ENCODE peak calls at places on chromosomes 1 and 21, in four cellular contexts. One of them, this sample, is unnamed. For H3K4me1, the result is how much of the 10 kb centered on the place peaks cover.

GRCh38 chr1:93000291-93000690 is 39.0 kb upstream of the DIPK1A start:
- DNase-seq in esophagus squamous epithelium: no peak
- DNase-seq in endothelial cell of umbilical vein: no peak
- DNase-seq in HCT116: no peak
- DNase-seq in this sample: no peak

GRCh38 chr1:78348526-78349284 is 142.1 kb upstream of the PTGFR start:
- DNase-seq in endothelial cell of umbilical vein: no peak
- DNase-seq in esophagus squamous epithelium: no peak
- DNase-seq in HCT116: no peak
- DNase-seq in this sample: no peak

GRCh38 chr1:53370369-53370961 is 42.6 kb upstream of the LRP8 start:
- DNase-seq in HCT116: no peak
- DNase-seq in esophagus squamous epithelium: no peak
- DNase-seq in endothelial cell of umbilical vein: no peak
- DNase-seq in this sample: no peak

GRCh38 chr1:44012941-44013609 is 18.2 kb downstream of the SLC6A9 start:
- DNase-seq in endothelial cell of umbilical vein: no peak
- DNase-seq in esophagus squamous epithelium: no peak
- DNase-seq in HCT116: no peak
- DNase-seq in this sample: no peak

GRCh38 chr21:38289697-38290096 is 32.9 kb downstream of the KCNJ15 start:
- DNase-seq in esophagus squamous epithelium: no peak
- DNase-seq in endothelial cell of umbilical vein: peak
- DNase-seq in HCT116: no peak
- DNase-seq in this sample: peak

GRCh38 chr1:153260980-153261792 is 1.7 kb downstream of the LORICRIN start:
- DNase-seq in esophagus squamous epithelium: no peak
- DNase-seq in endothelial cell of umbilical vein: no peak
- DNase-seq in HCT116: no peak
- DNase-seq in this sample: no peak

GRCh38 chr1:41475859-41476567 is 8.5 kb downstream of the EDN2 start:
- DNase-seq in esophagus squamous epithelium: no peak
- DNase-seq in endothelial cell of umbilical vein: no peak
- DNase-seq in HCT116: no peak
- DNase-seq in this sample: no peak

GRCh38 chr1:103191327-103191726 is 83.0 kb upstream of the COL11A1 start:
- DNase-seq in endothelial cell of umbilical vein: no peak
- DNase-seq in HCT116: no peak
- DNase-seq in esophagus squamous epithelium: no peak
- DNase-seq in this sample: no peak

GRCh38 chr1:186188736-186189135 is 186.3 kb downstream of the TPR start:
- DNase-seq in HCT116: no peak
- DNase-seq in endothelial cell of umbilical vein: no peak
- DNase-seq in esophagus squamous epithelium: no peak
- DNase-seq in this sample: no peak

GRCh38 chr1:63148825-63149645 is 173.3 kb upstream of the FOXD3 start:
- DNase-seq in esophagus squamous epithelium: no peak
- DNase-seq in endothelial cell of umbilical vein: peak
- DNase-seq in HCT116: peak
- DNase-seq in this sample: peak

GRCh38 chr21:44752701-44753235 is 41.4 kb upstream of the TSPEAR start:
- DNase-seq in endothelial cell of umbilical vein: peak
- DNase-seq in esophagus squamous epithelium: no peak
- DNase-seq in HCT116: peak
- DNase-seq in this sample: no peak

GRCh38 chr21:42010507-42011493 is 640 bp upstream of the ZBTB21 start:
- DNase-seq in HCT116: no peak
- DNase-seq in endothelial cell of umbilical vein: peak
- DNase-seq in esophagus squamous epithelium: no peak
- DNase-seq in this sample: no peak

GRCh38 chr1:233998926-233999325 is 94.5 kb downstream of the SLC35F3 start:
- DNase-seq in endothelial cell of umbilical vein: no peak
- DNase-seq in HCT116: no peak
- DNase-seq in esophagus squamous epithelium: no peak
- DNase-seq in this sample: no peak

GRCh38 chr1:31640964-31641363 is 3.7 kb downstream of the PEF1 start:
- DNase-seq in HCT116: no peak
- DNase-seq in endothelial cell of umbilical vein: no peak
- DNase-seq in esophagus squamous epithelium: no peak
- DNase-seq in this sample: no peak

GRCh38 chr1:221663321-221663720 is 78.6 kb downstream of the DUSP10 start:
- DNase-seq in esophagus squamous epithelium: no peak
- DNase-seq in endothelial cell of umbilical vein: no peak
- DNase-seq in HCT116: no peak
- DNase-seq in this sample: no peak

GRCh38 chr1:174262747-174263241 is 103.5 kb downstream of the RABGAP1L start:
- DNase-seq in endothelial cell of umbilical vein: peak
- DNase-seq in esophagus squamous epithelium: no peak
- DNase-seq in HCT116: peak
- DNase-seq in this sample: no peak

GRCh38 chr1:179448429-179449149 is 82.8 kb downstream of the AXDND1 start:
- DNase-seq in esophagus squamous epithelium: no peak
- DNase-seq in HCT116: no peak
- DNase-seq in endothelial cell of umbilical vein: no peak
- DNase-seq in this sample: no peak

GRCh38 chr1:228445867-228446584 is 29.4 kb upstream of the TRIM17 start:
- DNase-seq in HCT116: no peak
- DNase-seq in endothelial cell of umbilical vein: peak
- DNase-seq in esophagus squamous epithelium: no peak
- DNase-seq in this sample: no peak

GRCh38 chr1:53957231-53957818 is 11.2 kb downstream of the LRRC42 start:
- DNase-seq in HCT116: peak
- DNase-seq in esophagus squamous epithelium: no peak
- DNase-seq in endothelial cell of umbilical vein: no peak
- DNase-seq in this sample: no peak

GRCh38 chr21:32256873-32257620 is 21.8 kb downstream of the MIS18A start:
- DNase-seq in HCT116: no peak
- DNase-seq in esophagus squamous epithelium: no peak
- DNase-seq in endothelial cell of umbilical vein: peak
- DNase-seq in this sample: peak

GRCh38 chr1:149845416-149845815 is 54.0 kb upstream of the BOLA1 start:
- DNase-seq in HCT116: no peak
- DNase-seq in endothelial cell of umbilical vein: no peak
- DNase-seq in esophagus squamous epithelium: no peak
- DNase-seq in this sample: no peak

GRCh38 chr1:148362930-148363810 is 119.9 kb downstream of the PPIAL4G start:
- DNase-seq in esophagus squamous epithelium: no peak
- DNase-seq in HCT116: no peak
- DNase-seq in endothelial cell of umbilical vein: no peak
- DNase-seq in this sample: no peak

GRCh38 chr21:45954271-45954670 is 27.3 kb upstream of the COL6A1 start:
- DNase-seq in endothelial cell of umbilical vein: no peak
- DNase-seq in HCT116: no peak
- DNase-seq in esophagus squamous epithelium: no peak
- DNase-seq in this sample: no peak

GRCh38 chr21:45954921-45955320 is 26.6 kb upstream of the COL6A1 start:
- DNase-seq in HCT116: no peak
- DNase-seq in endothelial cell of umbilical vein: no peak
- DNase-seq in esophagus squamous epithelium: no peak
- DNase-seq in this sample: no peak

GRCh38 chr21:45950740-45951515 is 30.6 kb upstream of the COL6A1 start:
- DNase-seq in esophagus squamous epithelium: no peak
- DNase-seq in endothelial cell of umbilical vein: peak
- DNase-seq in HCT116: peak
- DNase-seq in this sample: no peak

GRCh38 chr21:45951676-45952075 is 29.9 kb upstream of the COL6A1 start:
- DNase-seq in endothelial cell of umbilical vein: no peak
- DNase-seq in HCT116: no peak
- DNase-seq in esophagus squamous epithelium: no peak
- DNase-seq in this sample: no peak

DNA sequence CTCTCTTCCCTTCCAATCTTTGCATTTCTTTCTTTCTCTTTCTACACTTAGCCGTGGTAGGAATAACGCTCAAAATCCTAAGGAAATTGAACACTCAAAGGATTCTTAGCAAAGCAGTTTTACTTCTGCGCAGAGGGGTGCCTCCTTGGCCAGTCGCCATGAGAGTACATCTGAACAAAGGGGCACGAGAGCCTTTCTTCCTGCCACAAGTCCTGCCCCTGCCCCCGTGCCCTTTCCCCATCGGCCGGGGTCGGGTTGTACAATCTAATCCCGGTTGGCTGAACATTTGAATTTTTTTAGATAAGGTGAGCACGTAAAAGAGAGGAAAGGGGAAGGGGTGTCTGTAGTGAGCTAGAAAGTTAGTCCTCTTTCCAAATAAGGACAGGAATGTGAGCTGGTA is 28.6 kb upstream of the COL6A1 start:
- DNase-seq in endothelial cell of umbilical vein: no peak
- DNase-seq in HCT116: no peak
- DNase-seq in esophagus squamous epithelium: no peak
- DNase-seq in this sample: no peak
- H3K4me1 ChIP-seq in endothelial cell of umbilical vein: under half
- H3K4me1 ChIP-seq in HCT116: under half
- H3K4me1 ChIP-seq in esophagus squamous epithelium: under half
- H3K4me1 ChIP-seq in this sample: under half

GRCh38 chr1:198088360-198089071 is 68.3 kb upstream of the NEK7 start:
- DNase-seq in endothelial cell of umbilical vein: peak
- DNase-seq in HCT116: peak
- DNase-seq in esophagus squamous epithelium: no peak
- DNase-seq in this sample: no peak
- TF ChIP-seq CTCF in endothelial cell of umbilical vein: peak
- TF ChIP-seq CTCF in HCT116: peak
- TF ChIP-seq CTCF in esophagus squamous epithelium: peak
- TF ChIP-seq CTCF in this sample: peak

GRCh38 chr1:245810789-245811337 is 656.1 kb downstream of the KIF26B start:
- DNase-seq in HCT116: no peak
- DNase-seq in endothelial cell of umbilical vein: no peak
- DNase-seq in esophagus squamous epithelium: no peak
- DNase-seq in this sample: no peak
- TF ChIP-seq POLR2A in HCT116: no peak
- TF ChIP-seq POLR2A in endothelial cell of umbilical vein: no peak
- TF ChIP-seq POLR2A in esophagus squamous epithelium: no peak
- TF ChIP-seq POLR2A in this sample: no peak

DNA sequence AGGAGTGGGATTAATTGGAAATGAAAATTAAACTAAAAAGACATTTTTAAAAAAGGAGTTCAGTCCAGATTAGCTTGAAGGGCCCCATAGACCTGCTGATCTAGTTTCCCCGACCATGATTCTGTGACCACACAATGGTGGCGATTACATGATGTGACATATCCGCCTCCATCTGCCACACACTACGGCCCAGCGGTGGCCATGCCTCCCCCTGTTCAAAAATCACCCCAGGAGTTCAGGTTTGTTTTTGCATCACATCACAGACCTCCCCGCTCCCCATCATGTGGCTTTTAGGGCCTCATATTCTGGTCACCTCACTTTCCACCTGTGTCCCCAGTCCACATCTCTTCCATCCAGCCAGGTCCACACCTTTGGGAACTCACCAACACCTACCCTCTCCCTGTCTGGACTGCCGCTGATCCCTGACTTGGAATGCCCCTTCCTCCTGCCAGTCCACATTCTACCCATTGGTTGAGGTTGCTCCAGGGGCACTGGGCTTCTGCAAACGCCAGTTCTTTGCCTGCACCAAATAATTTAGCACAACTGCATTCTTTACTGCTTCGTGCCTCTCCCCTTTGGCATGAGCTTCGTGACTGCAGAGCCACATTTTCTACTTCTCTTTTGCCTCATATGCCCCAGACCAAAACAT is 38.9 kb downstream of the CD247 start:
- DNase-seq in endothelial cell of umbilical vein: no peak
- DNase-seq in esophagus squamous epithelium: no peak
- DNase-seq in HCT116: no peak
- DNase-seq in this sample: no peak
- H3K4me1 ChIP-seq in endothelial cell of umbilical vein: under half
- H3K4me1 ChIP-seq in esophagus squamous epithelium: under half
- H3K4me1 ChIP-seq in HCT116: under half
- H3K4me1 ChIP-seq in this sample: under half

This sample was measured in tibial nerve.